ENCODE peak calls at places on chromosome 1, in six cellular contexts. One of them, this sample, is unnamed.

GRCh38 chr1:33131191-33131590 is 50.2 kb downstream of the AZIN2 start:
- DNase-seq in body of pancreas: no peak
- DNase-seq in right atrium auricular region: no peak
- DNase-seq in PC-9: no peak
- DNase-seq in adrenal gland: no peak
- DNase-seq in uterus: no peak
- DNase-seq in this sample: no peak

GRCh38 chr1:79648124-79648523 is 641.6 kb upstream of the ADGRL4 start:
- DNase-seq in uterus: no peak
- DNase-seq in right atrium auricular region: no peak
- DNase-seq in body of pancreas: no peak
- DNase-seq in PC-9: no peak
- DNase-seq in adrenal gland: no peak
- DNase-seq in this sample: no peak

GRCh38 chr1:169869426-169869825 is 24.3 kb downstream of the SCYL3 start:
- DNase-seq in body of pancreas: no peak
- DNase-seq in adrenal gland: no peak
- DNase-seq in right atrium auricular region: no peak
- DNase-seq in uterus: no peak
- DNase-seq in PC-9: no peak
- DNase-seq in this sample: no peak

GRCh38 chr1:5915587-5916571 is 76.3 kb downstream of the NPHP4 start:
- DNase-seq in adrenal gland: peak
- DNase-seq in PC-9: no peak
- DNase-seq in uterus: no peak
- DNase-seq in right atrium auricular region: peak
- DNase-seq in body of pancreas: peak
- DNase-seq in this sample: peak

GRCh38 chr1:115790356-115790755 is 21.8 kb upstream of the CASQ2 start:
- DNase-seq in adrenal gland: no peak
- DNase-seq in body of pancreas: no peak
- DNase-seq in right atrium auricular region: no peak
- DNase-seq in uterus: no peak
- DNase-seq in PC-9: peak
- DNase-seq in this sample: no peak

GRCh38 chr1:8510041-8510823 is 192.3 kb downstream of the SLC45A1 start:
- DNase-seq in right atrium auricular region: peak
- DNase-seq in body of pancreas: peak
- DNase-seq in adrenal gland: no peak
- DNase-seq in uterus: peak
- DNase-seq in PC-9: no peak
- DNase-seq in this sample: no peak

GRCh38 chr1:48652334-48652733 is 124.4 kb downstream of the BEND5 start:
- DNase-seq in adrenal gland: no peak
- DNase-seq in body of pancreas: no peak
- DNase-seq in PC-9: no peak
- DNase-seq in uterus: no peak
- DNase-seq in right atrium auricular region: no peak
- DNase-seq in this sample: no peak

GRCh38 chr1:230422221-230422981 is 3.7 kb downstream of the PGBD5 start:
- DNase-seq in body of pancreas: no peak
- DNase-seq in uterus: no peak
- DNase-seq in right atrium auricular region: no peak
- DNase-seq in adrenal gland: no peak
- DNase-seq in PC-9: no peak
- DNase-seq in this sample: no peak

GRCh38 chr1:93620841-93621210 is 60.8 kb downstream of the BCAR3 start:
- DNase-seq in PC-9: peak
- DNase-seq in adrenal gland: no peak
- DNase-seq in body of pancreas: no peak
- DNase-seq in right atrium auricular region: peak
- DNase-seq in uterus: no peak
- DNase-seq in this sample: no peak

GRCh38 chr1:115457295-115457694 is 119.2 kb upstream of the NGF start:
- DNase-seq in uterus: peak
- DNase-seq in PC-9: no peak
- DNase-seq in adrenal gland: no peak
- DNase-seq in right atrium auricular region: no peak
- DNase-seq in body of pancreas: no peak
- DNase-seq in this sample: no peak

GRCh38 chr1:44086722-44087474 is 31.7 kb upstream of the KLF17 start:
- DNase-seq in PC-9: no peak
- DNase-seq in uterus: no peak
- DNase-seq in right atrium auricular region: no peak
- DNase-seq in adrenal gland: no peak
- DNase-seq in body of pancreas: no peak
- DNase-seq in this sample: no peak

GRCh38 chr1:178650950-178651461 is 74.0 kb upstream of the RALGPS2 start:
- DNase-seq in body of pancreas: no peak
- DNase-seq in uterus: no peak
- DNase-seq in right atrium auricular region: no peak
- DNase-seq in PC-9: peak
- DNase-seq in adrenal gland: peak
- DNase-seq in this sample: no peak

GRCh38 chr1:22889213-22889827 is 83.3 kb downstream of the LACTBL1 start:
- DNase-seq in body of pancreas: peak
- DNase-seq in right atrium auricular region: no peak
- DNase-seq in uterus: no peak
- DNase-seq in adrenal gland: no peak
- DNase-seq in PC-9: no peak
- DNase-seq in this sample: no peak

GRCh38 chr1:46490603-46491499 is 1.2 kb downstream of the DMBX1 start:
- DNase-seq in PC-9: no peak
- DNase-seq in body of pancreas: no peak
- DNase-seq in right atrium auricular region: no peak
- DNase-seq in adrenal gland: no peak
- DNase-seq in uterus: no peak
- DNase-seq in this sample: no peak

GRCh38 chr1:190564117-190564516 is 86.5 kb upstream of the BRINP3 start:
- DNase-seq in adrenal gland: no peak
- DNase-seq in PC-9: no peak
- DNase-seq in right atrium auricular region: no peak
- DNase-seq in body of pancreas: no peak
- DNase-seq in uterus: no peak
- DNase-seq in this sample: no peak

GRCh38 chr1:200273305-200273704 is 136.5 kb downstream of the ZNF281 start:
- DNase-seq in body of pancreas: no peak
- DNase-seq in adrenal gland: no peak
- DNase-seq in PC-9: no peak
- DNase-seq in right atrium auricular region: no peak
- DNase-seq in uterus: no peak
- DNase-seq in this sample: no peak

GRCh38 chr1:235831148-235831547 is 35.6 kb downstream of the LYST start:
- DNase-seq in body of pancreas: peak
- DNase-seq in uterus: no peak
- DNase-seq in adrenal gland: no peak
- DNase-seq in right atrium auricular region: no peak
- DNase-seq in PC-9: no peak
- DNase-seq in this sample: no peak

GRCh38 chr1:202254454-202255252 is 61.1 kb downstream of the LGR6 start:
- DNase-seq in right atrium auricular region: no peak
- DNase-seq in uterus: no peak
- DNase-seq in PC-9: peak
- DNase-seq in body of pancreas: no peak
- DNase-seq in adrenal gland: no peak
- DNase-seq in this sample: no peak

GRCh38 chr1:189637041-189637440 is 840.6 kb downstream of the BRINP3 start:
- DNase-seq in right atrium auricular region: no peak
- DNase-seq in adrenal gland: no peak
- DNase-seq in PC-9: no peak
- DNase-seq in body of pancreas: no peak
- DNase-seq in uterus: no peak
- DNase-seq in this sample: no peak

GRCh38 chr1:59520759-59521442 is 224.0 kb downstream of the FGGY start:
- DNase-seq in uterus: peak
- DNase-seq in adrenal gland: peak
- DNase-seq in right atrium auricular region: no peak
- DNase-seq in PC-9: no peak
- DNase-seq in body of pancreas: no peak
- DNase-seq in this sample: no peak

GRCh38 chr1:112849425-112849966 is 106.5 kb downstream of the SLC16A1 start:
- DNase-seq in uterus: no peak
- DNase-seq in PC-9: peak
- DNase-seq in body of pancreas: no peak
- DNase-seq in adrenal gland: no peak
- DNase-seq in right atrium auricular region: no peak
- DNase-seq in this sample: no peak

GRCh38 chr1:108719654-108720435 is 7.1 kb downstream of the FNDC7 start:
- DNase-seq in body of pancreas: no peak
- DNase-seq in right atrium auricular region: peak
- DNase-seq in adrenal gland: peak
- DNase-seq in uterus: no peak
- DNase-seq in PC-9: peak
- DNase-seq in this sample: no peak

GRCh38 chr1:65717815-65718454 is 74.8 kb upstream of the PDE4B start:
- DNase-seq in PC-9: no peak
- DNase-seq in adrenal gland: no peak
- DNase-seq in body of pancreas: no peak
- DNase-seq in uterus: no peak
- DNase-seq in right atrium auricular region: no peak
- DNase-seq in this sample: no peak

GRCh38 chr1:44812822-44813543 is 4.7 kb downstream of the BTBD19 start:
- DNase-seq in body of pancreas: peak
- DNase-seq in adrenal gland: peak
- DNase-seq in PC-9: no peak
- DNase-seq in uterus: no peak
- DNase-seq in right atrium auricular region: no peak
- DNase-seq in this sample: peak

GRCh38 chr1:92277105-92277504 is 21.7 kb downstream of the GLMN start:
- DNase-seq in uterus: no peak
- DNase-seq in adrenal gland: no peak
- DNase-seq in body of pancreas: no peak
- DNase-seq in PC-9: peak
- DNase-seq in right atrium auricular region: no peak
- DNase-seq in this sample: no peak

GRCh38 chr1:10651793-10652192 is 144.7 kb downstream of the CASZ1 start:
- DNase-seq in adrenal gland: no peak
- DNase-seq in body of pancreas: peak
- DNase-seq in PC-9: no peak
- DNase-seq in right atrium auricular region: no peak
- DNase-seq in uterus: no peak
- DNase-seq in this sample: no peak

GRCh38 chr1:228900099-228900965 is 165.1 kb downstream of the RHOU start:
- DNase-seq in PC-9: no peak
- DNase-seq in body of pancreas: peak
- DNase-seq in adrenal gland: no peak
- DNase-seq in right atrium auricular region: no peak
- DNase-seq in uterus: peak
- DNase-seq in this sample: no peak

GRCh38 chr1:222009105-222009730 is 267.3 kb upstream of the DUSP10 start:
- DNase-seq in body of pancreas: peak
- DNase-seq in adrenal gland: no peak
- DNase-seq in uterus: no peak
- DNase-seq in right atrium auricular region: no peak
- DNase-seq in PC-9: no peak
- DNase-seq in this sample: no peak

GRCh38 chr1:38092256-38092655 is 45.7 kb upstream of the POU3F1 start:
- DNase-seq in adrenal gland: no peak
- DNase-seq in uterus: no peak
- DNase-seq in PC-9: no peak
- DNase-seq in body of pancreas: no peak
- DNase-seq in right atrium auricular region: no peak
- DNase-seq in this sample: no peak
- H3K4me3 ChIP-seq in adrenal gland: no peak
- H3K4me3 ChIP-seq in uterus: no peak
- H3K4me3 ChIP-seq in PC-9: no peak
- H3K4me3 ChIP-seq in body of pancreas: no peak
- H3K4me3 ChIP-seq in right atrium auricular region: no peak
- H3K4me3 ChIP-seq in this sample: no peak

GRCh38 chr1:183911285-183911684 is 106.4 kb downstream of the RGL1 start:
- DNase-seq in body of pancreas: peak
- DNase-seq in uterus: no peak
- DNase-seq in right atrium auricular region: no peak
- DNase-seq in adrenal gland: no peak
- DNase-seq in PC-9: no peak
- DNase-seq in this sample: no peak
- H3K27ac ChIP-seq in body of pancreas: no peak
- H3K27ac ChIP-seq in uterus: peak
- H3K27ac ChIP-seq in right atrium auricular region: no peak
- H3K27ac ChIP-seq in adrenal gland: no peak
- H3K27ac ChIP-seq in PC-9: no peak
- H3K27ac ChIP-seq in this sample: no peak

DNA sequence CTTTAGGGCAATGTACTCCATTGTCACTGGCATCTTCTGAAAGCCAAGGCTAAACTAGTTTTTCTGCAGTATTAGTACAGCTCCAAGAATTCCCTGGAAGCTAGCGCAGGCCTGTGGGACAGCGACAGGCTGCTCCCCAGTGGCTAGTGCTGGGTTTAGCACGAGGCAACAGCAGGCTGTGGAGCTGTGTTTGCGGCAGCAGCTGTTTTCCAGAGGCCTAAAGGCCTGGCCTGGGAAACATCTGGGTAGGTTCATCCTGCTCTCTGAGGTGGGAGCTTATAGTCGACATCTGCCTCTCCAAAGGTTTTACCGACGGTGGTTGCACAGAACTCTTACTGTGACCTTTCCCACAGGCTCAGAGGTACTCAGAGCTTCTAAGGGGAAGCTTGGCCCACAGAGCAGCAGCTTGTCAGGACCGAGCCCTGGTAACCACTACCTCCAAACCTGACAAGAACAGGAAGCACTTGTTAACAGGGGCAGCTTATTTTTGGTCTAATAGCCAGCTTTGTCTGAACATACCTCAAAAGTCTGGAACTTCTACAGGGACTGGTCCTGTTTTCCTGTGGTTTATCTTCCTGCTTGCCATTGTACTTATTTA is 17.2 kb downstream of the CC2D1B start:
- DNase-seq in right atrium auricular region: peak
- DNase-seq in PC-9: no peak
- DNase-seq in body of pancreas: no peak
- DNase-seq in uterus: no peak
- DNase-seq in adrenal gland: peak
- DNase-seq in this sample: no peak
- TF ChIP-seq CTCF in right atrium auricular region: no peak
- TF ChIP-seq CTCF in PC-9: peak
- TF ChIP-seq CTCF in body of pancreas: no peak
- TF ChIP-seq CTCF in uterus: no peak
- TF ChIP-seq CTCF in adrenal gland: no peak
- TF ChIP-seq CTCF in this sample: no peak

DNA sequence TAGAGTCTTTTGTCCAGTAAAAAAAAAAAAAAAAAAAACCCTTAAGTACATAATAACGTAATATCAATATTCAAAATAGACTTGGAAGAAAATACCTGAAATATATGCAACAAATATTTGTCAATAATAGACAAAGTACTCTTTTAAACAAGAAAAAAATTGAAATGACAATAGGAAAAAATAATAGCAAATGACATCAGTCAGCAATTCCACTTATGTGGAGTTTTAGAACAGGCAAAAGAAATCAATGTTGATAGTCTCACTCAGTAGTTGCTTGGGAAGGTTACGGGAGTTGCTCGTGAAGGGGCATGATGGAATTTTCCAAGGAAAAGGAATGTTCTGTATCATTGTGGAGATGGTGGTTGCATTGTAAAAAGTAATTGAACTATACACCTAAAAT is 16.9 kb downstream of the LYPLAL1 start:
- DNase-seq in right atrium auricular region: no peak
- DNase-seq in body of pancreas: no peak
- DNase-seq in adrenal gland: no peak
- DNase-seq in uterus: no peak
- DNase-seq in PC-9: no peak
- DNase-seq in this sample: no peak
- H3K4me3 ChIP-seq in right atrium auricular region: no peak
- H3K4me3 ChIP-seq in body of pancreas: no peak
- H3K4me3 ChIP-seq in adrenal gland: no peak
- H3K4me3 ChIP-seq in uterus: no peak
- H3K4me3 ChIP-seq in PC-9: no peak
- H3K4me3 ChIP-seq in this sample: no peak

This sample was measured in coronary artery.